ENCODE peak calls at places on chromosome 5, in five cellular contexts. F is anterior cingulate cortex, S is HuH-7.5, T is NCI-H1092 treated with DMSO at 0.1 percent for 48 hours, O is WTC11. V is an unnamed sample.
A peak's percentile ranks its signal among the peaks of the same experiment; 100 is the strongest.

GRCh38 chr5:177554474-177555111 is at the start of gene FAM193B:
- DNase-seq in F (peak; percentile 84), S (peak; percentile 99), T (peak; percentile 74), O (peak; percentile 97), V (peak; percentile 88)

GRCh38 chr5:67921004-67921601 is 294.5 kb upstream of the PIK3R1 start:
- DNase-seq in F (no peak), S (no peak), T (no peak), O (no peak), V (no peak)

GRCh38 chr5:14142202-14142855 is 813 bp upstream of the TRIO start:
- DNase-seq in F (no peak), S (no peak), T (no peak), O (no peak), V (no peak)

GRCh38 chr5:165029471-165029870 is 1524.1 kb downstream of the MAT2B start:
- DNase-seq in F (no peak), S (no peak), T (no peak), O (peak; percentile 44), V (no peak)

GRCh38 chr5:156328766-156329165 is 1.8 kb downstream of the SGCD start:
- DNase-seq in F (no peak), S (no peak), T (no peak), O (no peak), V (no peak)

GRCh38 chr5:5522336-5522735 is 99.9 kb downstream of the ICE1 start:
- DNase-seq in F (no peak), S (no peak), T (no peak), O (no peak), V (no peak)

GRCh38 chr5:137619191-137619870 is 116.6 kb downstream of the KLHL3 start:
- DNase-seq in F (peak; percentile 22), S (no peak), T (peak; percentile 72), O (no peak), V (peak; percentile 78)

GRCh38 chr5:133429046-133429445 is 183.3 kb downstream of the FSTL4 start:
- DNase-seq in F (no peak), S (no peak), T (no peak), O (no peak), V (no peak)

GRCh38 chr5:180852510-180852909 is 8.6 kb downstream of the ZFP62 start:
- DNase-seq in F (no peak), S (no peak), T (no peak), O (no peak), V (no peak)

GRCh38 chr5:173557123-173557903 is 59.1 kb downstream of the BOD1 start:
- DNase-seq in F (peak; percentile 85), S (no peak), T (no peak), O (no peak), V (no peak)

GRCh38 chr5:62460578-62460983 is 48.0 kb downstream of the IPO11 start:
- DNase-seq in F (no peak), S (peak; percentile 18), T (no peak), O (no peak), V (peak; percentile 5)

GRCh38 chr5:174910245-174910737 is 185.9 kb downstream of the MSX2 start:
- DNase-seq in F (peak; percentile 51), S (peak; percentile 86), T (peak; percentile 19), O (peak; percentile 89), V (peak; percentile 68)

GRCh38 chr5:75044406-75044805 is 8.0 kb downstream of the GCNT4 start:
- DNase-seq in F (no peak), S (no peak), T (no peak), O (no peak), V (no peak)

V was measured in SHP77.